ENCODE peak calls at places on chromosomes 16 and 17, in six cellular contexts. H, Z, V, S, N and O are unnamed samples.

GRCh38 chr17:6492892-6493674 is 48.8 kb downstream of the PIMREG start:
- DNase-seq in H (no peak), Z (no peak), V (no peak), S (no peak), N (no peak), O (no peak)

GRCh38 chr17:68686108-68686988 is 85.2 kb upstream of the FAM20A start:
- DNase-seq in H (no peak), Z (no peak), V (no peak), S (no peak), N (no peak), O (no peak)

GRCh38 chr17:27552467-27552779 is 78.6 kb upstream of the LGALS9 start:
- DNase-seq in H (no peak), Z (no peak), V (no peak), S (no peak), N (no peak), O (no peak)

GRCh38 chr17:60248618-60249516 is 99.1 kb downstream of the CA4 start:
- DNase-seq in H (no peak), Z (no peak), V (no peak), S (no peak), N (no peak), O (no peak)

GRCh38 chr17:18021372-18021771 is 17.6 kb downstream of the ATPAF2 start:
- DNase-seq in H (no peak), Z (no peak), V (no peak), S (no peak), N (no peak), O (no peak)

GRCh38 chr17:51258756-51259573 is 884 bp downstream of the MBTD1 start:
- DNase-seq in H (peak), Z (peak), V (no peak), S (peak), N (no peak), O (no peak)

GRCh38 chr17:66984730-66985129 is 20.2 kb downstream of the CACNG4 start:
- DNase-seq in H (no peak), Z (no peak), V (no peak), S (no peak), N (no peak), O (no peak)

GRCh38 chr17:19759934-19760530 is 11.9 kb upstream of the ALDH3A1 start:
- DNase-seq in H (no peak), Z (no peak), V (no peak), S (no peak), N (peak), O (no peak)

GRCh38 chr16:57637424-57637823 is 9.0 kb downstream of the ADGRG1 start:
- DNase-seq in H (no peak), Z (peak), V (no peak), S (no peak), N (no peak), O (no peak)

GRCh38 chr16:89953671-89954406 is 5.3 kb downstream of the DEF8 start:
- DNase-seq in H (no peak), Z (no peak), V (no peak), S (no peak), N (no peak), O (peak)

GRCh38 chr16:70661918-70662641 is 15.7 kb downstream of the IL34 start:
- DNase-seq in H (no peak), Z (no peak), V (no peak), S (no peak), N (no peak), O (no peak)

GRCh38 chr17:31582151-31582907 is 190.9 kb downstream of the RAB11FIP4 start:
- DNase-seq in H (peak), Z (peak), V (no peak), S (no peak), N (no peak), O (no peak)

GRCh38 chr17:79031996-79032875 is 8.3 kb downstream of the C1QTNF1 start:
- DNase-seq in H (no peak), Z (no peak), V (no peak), S (no peak), N (no peak), O (no peak)

GRCh38 chr16:56684256-56684925 is 2.1 kb downstream of the MT1X start:
- DNase-seq in H (no peak), Z (no peak), V (no peak), S (no peak), N (no peak), O (no peak)

GRCh38 chr17:35373532-35373983 is at the start of gene SLFN11:
- DNase-seq in H (peak), Z (peak), V (peak), S (no peak), N (peak), O (peak)

DNA sequence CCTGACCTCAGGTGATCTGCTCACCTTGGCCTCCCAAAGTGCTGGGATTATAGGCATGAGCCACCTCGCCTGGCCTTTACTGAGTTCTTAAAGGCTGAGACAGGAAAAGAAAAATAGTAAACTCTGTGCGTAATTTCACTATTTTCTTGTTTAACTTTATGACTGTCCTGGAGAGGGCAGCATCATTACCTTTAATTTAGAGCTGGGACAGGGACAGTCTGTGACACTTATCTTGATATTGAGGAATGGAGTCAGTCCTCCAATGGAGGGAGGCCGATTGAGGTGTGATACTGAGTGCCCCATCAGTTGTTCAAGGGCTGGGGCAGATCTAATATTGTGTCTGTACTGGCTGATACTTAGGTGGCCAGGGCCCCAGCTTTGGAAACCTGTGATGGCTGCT is 21.5 kb upstream of the SPN start:
- DNase-seq in H (no peak), Z (no peak), V (no peak), S (no peak), N (no peak), O (no peak)
- TF ChIP-seq CTCF in H (no peak), Z (no peak), V (no peak), S (no peak), N (no peak), O (no peak)

DNA sequence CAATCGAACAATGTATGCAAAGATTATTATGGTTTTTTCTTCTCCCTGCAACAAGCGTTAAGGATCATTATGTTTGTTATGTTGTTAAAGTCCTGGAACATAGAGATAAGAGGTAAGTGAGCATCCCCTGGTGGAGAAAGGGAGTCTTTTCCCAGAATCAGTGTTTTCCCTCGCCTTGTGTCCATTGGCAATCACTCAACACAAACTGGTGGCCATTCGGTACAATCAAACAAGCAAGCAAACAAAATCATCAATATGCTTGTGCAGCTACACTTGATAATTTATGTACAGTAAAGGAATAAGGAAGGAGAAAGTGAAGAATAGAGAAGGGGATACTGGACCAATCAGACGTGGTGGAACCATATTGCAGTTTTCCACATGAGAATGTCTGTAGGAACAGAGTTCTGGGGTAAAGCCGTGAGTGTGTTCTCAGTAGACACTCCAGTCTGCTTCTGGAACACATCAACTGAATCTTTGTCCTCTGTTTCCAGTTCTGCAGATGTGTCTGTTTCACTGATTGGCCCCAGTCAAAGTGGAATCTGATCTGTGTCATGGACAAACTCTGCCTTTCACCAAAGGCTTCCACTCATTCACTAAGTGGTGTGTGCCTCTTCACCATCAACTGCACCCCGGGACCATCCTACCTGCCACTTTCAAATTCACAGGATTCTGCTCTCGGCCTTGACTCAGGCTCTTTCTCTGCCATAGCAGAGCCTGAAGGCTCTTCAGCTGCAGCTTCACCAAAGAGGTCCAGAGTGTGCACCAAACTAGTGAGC is 169.5 kb downstream of the AHSP start:
- DNase-seq in H (no peak), Z (no peak), V (no peak), S (no peak), N (no peak), O (no peak)
- TF ChIP-seq CTCF in H (peak), Z (no peak), V (no peak), S (peak), N (no peak), O (no peak)

GRCh38 chr16:75088226-75088625 is 28.4 kb downstream of the LDHD start:
- DNase-seq in H (no peak), Z (no peak), V (no peak), S (no peak), N (no peak), O (no peak)

GRCh38 chr16:75088934-75089333 is 27.6 kb downstream of the LDHD start:
- DNase-seq in H (no peak), Z (no peak), V (no peak), S (no peak), N (no peak), O (no peak)

GRCh38 chr16:75085556-75085955 is 31.0 kb downstream of the LDHD start:
- DNase-seq in H (no peak), Z (no peak), V (no peak), S (no peak), N (no peak), O (no peak)

GRCh38 chr16:75086281-75086680 is 30.3 kb downstream of the LDHD start:
- DNase-seq in H (no peak), Z (no peak), V (no peak), S (no peak), N (no peak), O (no peak)

DNA sequence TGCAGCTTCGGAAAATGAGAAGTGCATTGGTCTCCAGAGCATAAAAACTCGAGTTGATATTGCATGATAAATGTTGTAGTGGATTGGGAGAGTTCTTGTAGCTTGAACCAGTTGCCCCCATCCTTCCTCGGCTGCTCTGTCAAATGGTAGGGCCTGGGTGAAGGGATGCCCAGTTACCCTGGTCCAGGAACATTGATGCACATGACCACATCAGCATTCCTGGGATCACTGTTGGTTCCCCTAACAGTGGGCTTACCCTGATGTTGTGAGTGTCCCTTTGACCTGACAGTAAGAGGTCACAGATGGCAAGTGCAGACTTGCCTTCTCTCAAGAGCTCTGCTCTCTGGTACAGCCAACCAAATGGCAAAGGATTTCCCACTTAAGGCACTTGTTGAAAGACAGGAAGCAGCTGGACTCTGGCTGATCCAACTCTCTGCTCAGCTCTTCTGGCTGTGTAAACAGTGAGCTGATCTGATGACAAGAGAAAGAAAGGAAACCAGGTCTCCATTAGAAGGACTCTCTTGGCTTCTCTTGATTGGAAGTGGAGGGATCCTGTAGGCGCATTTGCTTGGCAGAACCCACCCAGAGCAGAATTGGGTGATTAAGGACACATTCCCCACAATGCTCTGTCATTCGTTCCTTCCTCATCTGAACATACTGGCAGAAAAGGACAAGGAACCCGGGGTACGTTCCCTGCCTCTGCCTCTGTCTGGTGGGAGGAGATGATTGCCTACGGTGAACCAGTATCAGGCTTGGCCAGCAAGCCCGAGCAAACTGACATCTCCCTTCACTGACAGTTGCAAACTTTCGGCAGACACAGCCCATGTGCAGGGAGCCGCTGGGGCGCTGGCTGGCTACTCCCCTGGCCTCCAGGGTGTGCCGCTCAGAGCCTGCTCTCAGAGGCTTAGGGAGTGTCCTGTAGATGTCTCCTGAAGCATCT is 29.3 kb downstream of the LDHD start:
- DNase-seq in H (no peak), Z (peak), V (no peak), S (no peak), N (no peak), O (no peak)
- TF ChIP-seq CTCF in H (no peak), Z (no peak), V (no peak), S (no peak), N (no peak), O (no peak)

GRCh38 chr17:45135192-45135977 is at the start of gene ACBD4:
- DNase-seq in H (peak), Z (peak), V (peak), S (peak), N (peak), O (peak)
- TF ChIP-seq CTCF in H (peak), Z (peak), V (peak), S (peak), N (no peak), O (peak)

DNA sequence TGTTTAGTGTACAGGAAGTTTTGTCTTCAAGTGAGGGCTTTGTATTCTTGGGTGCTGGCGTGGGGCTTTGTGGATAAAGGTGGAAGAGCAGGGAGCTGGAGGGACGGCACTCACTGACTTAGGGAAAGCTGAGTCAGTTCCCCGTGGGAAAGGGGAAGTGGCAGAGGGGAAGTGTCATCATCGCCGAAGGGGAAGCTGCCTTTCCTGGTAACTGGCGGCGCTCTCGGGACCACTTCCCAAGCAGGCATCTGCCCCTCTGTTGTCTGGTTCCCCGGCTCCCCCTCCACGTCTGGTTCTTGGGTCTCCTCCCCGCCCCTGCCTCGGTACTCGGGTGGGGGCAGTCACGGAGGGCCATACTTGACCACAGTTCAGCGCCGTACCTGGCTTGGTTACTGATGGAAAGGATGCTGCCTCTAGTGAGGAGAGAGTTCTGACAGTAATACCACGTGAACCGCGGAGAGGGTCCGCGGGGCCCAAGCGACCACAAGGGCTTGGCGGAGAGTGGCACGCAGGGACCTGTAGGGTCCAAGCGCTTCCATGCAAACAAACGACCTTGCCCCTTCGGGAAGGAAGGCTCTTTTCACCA is 9.0 kb downstream of the KDM6B start:
- DNase-seq in H (peak), Z (peak), V (no peak), S (no peak), N (no peak), O (peak)
- TF ChIP-seq CTCF in H (no peak), Z (no peak), V (no peak), S (no peak), N (no peak), O (no peak)

DNA sequence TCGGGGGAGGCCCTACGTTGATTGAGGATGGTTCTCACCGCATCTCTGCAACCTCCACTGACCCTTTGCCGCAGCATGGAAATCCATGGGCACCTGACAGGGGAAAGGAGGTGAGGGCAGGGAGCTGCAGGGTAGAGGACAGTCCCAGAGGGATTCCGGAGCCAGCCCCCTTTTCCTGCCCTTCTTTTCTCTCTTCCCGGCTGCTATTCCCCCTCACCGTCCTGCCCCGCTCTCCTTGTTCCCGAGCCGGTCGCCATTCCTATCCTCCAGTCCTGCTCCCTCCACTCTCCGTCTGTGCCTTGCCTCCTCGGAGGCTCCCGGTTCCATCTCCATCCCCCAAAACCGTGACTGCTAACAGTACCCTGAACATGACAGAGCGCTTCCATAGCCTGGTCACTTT is 4.8 kb downstream of the SPATA32 start:
- DNase-seq in H (no peak), Z (no peak), V (no peak), S (no peak), N (no peak), O (no peak)
- TF ChIP-seq CTCF in H (no peak), Z (no peak), V (no peak), S (no peak), N (no peak), O (no peak)

GRCh38 chr17:77142689-77143088 is 1.9 kb downstream of the SEC14L1 start:
- DNase-seq in H (no peak), Z (no peak), V (no peak), S (no peak), N (no peak), O (no peak)

GRCh38 chr17:77140166-77140877 is 447 bp upstream of the SEC14L1 start:
- DNase-seq in H (peak), Z (peak), V (peak), S (peak), N (peak), O (peak)

GRCh38 chr17:77141846-77142449 is 1.2 kb downstream of the SEC14L1 start:
- DNase-seq in H (no peak), Z (no peak), V (no peak), S (no peak), N (no peak), O (no peak)

GRCh38 chr17:77143306-77143705 is 2.5 kb downstream of the SEC14L1 start:
- DNase-seq in H (no peak), Z (no peak), V (no peak), S (no peak), N (no peak), O (no peak)

GRCh38 chr17:77140878-77141767 is at the start of gene SEC14L1:
- DNase-seq in H (no peak), Z (no peak), V (no peak), S (peak), N (no peak), O (peak)
- TF ChIP-seq CTCF in H (no peak), Z (no peak), V (no peak), S (no peak), N (no peak), O (no peak)